ENCODE peak calls at places on chromosomes 13 and 19, in ten cellular contexts. One of them, this sample, is unnamed.

GRCh38 chr19:10567696-10568443 is 909 bp downstream of the CDKN2D start:
- DNase-seq in stimulated activated CD8-positive, alpha-beta memory T cell treated with anti-CD3 and anti-CD28 coated beads, Interleukin-15, amount 100 ng/mL, for 48 hours: no peak
- DNase-seq in HuH-7.5: no peak
- DNase-seq in stimulated activated CD4-positive, alpha-beta T cell treated with anti-CD3 and anti-CD28 coated beads, Interleukin-12 subunit alpha, Interleukin-12 subunit beta, amount 100 ng/mL, for 48 hours: no peak
- DNase-seq in HS-27A: no peak
- DNase-seq in HCT116: no peak
- DNase-seq in NCI-H1105 treated with DMSO at 0.1 percent for 48 hours: no peak
- DNase-seq in activated CD4-positive, alpha-beta T cell treated with anti-CD3 and anti-CD28 coated beads, Interleukin-2, amount 50 U/mL, for 24 hours: no peak
- DNase-seq in endothelial cell: no peak
- DNase-seq in activated naive CD4-positive, alpha-beta T cell treated with anti-CD3 and anti-CD28 coated beads, Interleukin-2, amount 10 ng/mL, durations not matched to agents 7 days and 5 days: peak
- DNase-seq in this sample: no peak

GRCh38 chr13:97322740-97323342 is 100.7 kb downstream of the MBNL2 start:
- DNase-seq in stimulated activated CD8-positive, alpha-beta memory T cell treated with anti-CD3 and anti-CD28 coated beads, Interleukin-15, amount 100 ng/mL, for 48 hours: no peak
- DNase-seq in HuH-7.5: no peak
- DNase-seq in stimulated activated CD4-positive, alpha-beta T cell treated with anti-CD3 and anti-CD28 coated beads, Interleukin-12 subunit alpha, Interleukin-12 subunit beta, amount 100 ng/mL, for 48 hours: no peak
- DNase-seq in HS-27A: no peak
- DNase-seq in HCT116: no peak
- DNase-seq in NCI-H1105 treated with DMSO at 0.1 percent for 48 hours: no peak
- DNase-seq in activated CD4-positive, alpha-beta T cell treated with anti-CD3 and anti-CD28 coated beads, Interleukin-2, amount 50 U/mL, for 24 hours: no peak
- DNase-seq in endothelial cell: no peak
- DNase-seq in activated naive CD4-positive, alpha-beta T cell treated with anti-CD3 and anti-CD28 coated beads, Interleukin-2, amount 10 ng/mL, durations not matched to agents 7 days and 5 days: no peak
- DNase-seq in this sample: no peak

GRCh38 chr19:48999481-49000325 is 6.0 kb downstream of the RUVBL2 start:
- DNase-seq in stimulated activated CD8-positive, alpha-beta memory T cell treated with anti-CD3 and anti-CD28 coated beads, Interleukin-15, amount 100 ng/mL, for 48 hours: peak
- DNase-seq in HuH-7.5: peak
- DNase-seq in stimulated activated CD4-positive, alpha-beta T cell treated with anti-CD3 and anti-CD28 coated beads, Interleukin-12 subunit alpha, Interleukin-12 subunit beta, amount 100 ng/mL, for 48 hours: peak
- DNase-seq in HS-27A: no peak
- DNase-seq in HCT116: no peak
- DNase-seq in NCI-H1105 treated with DMSO at 0.1 percent for 48 hours: no peak
- DNase-seq in activated CD4-positive, alpha-beta T cell treated with anti-CD3 and anti-CD28 coated beads, Interleukin-2, amount 50 U/mL, for 24 hours: peak
- DNase-seq in endothelial cell: peak
- DNase-seq in activated naive CD4-positive, alpha-beta T cell treated with anti-CD3 and anti-CD28 coated beads, Interleukin-2, amount 10 ng/mL, durations not matched to agents 7 days and 5 days: peak
- DNase-seq in this sample: peak

GRCh38 chr19:48806518-48806817 is 4.4 kb downstream of the BCAT2 start:
- DNase-seq in stimulated activated CD8-positive, alpha-beta memory T cell treated with anti-CD3 and anti-CD28 coated beads, Interleukin-15, amount 100 ng/mL, for 48 hours: no peak
- DNase-seq in HuH-7.5: no peak
- DNase-seq in stimulated activated CD4-positive, alpha-beta T cell treated with anti-CD3 and anti-CD28 coated beads, Interleukin-12 subunit alpha, Interleukin-12 subunit beta, amount 100 ng/mL, for 48 hours: peak
- DNase-seq in HS-27A: no peak
- DNase-seq in HCT116: no peak
- DNase-seq in NCI-H1105 treated with DMSO at 0.1 percent for 48 hours: no peak
- DNase-seq in activated CD4-positive, alpha-beta T cell treated with anti-CD3 and anti-CD28 coated beads, Interleukin-2, amount 50 U/mL, for 24 hours: no peak
- DNase-seq in endothelial cell: no peak
- DNase-seq in activated naive CD4-positive, alpha-beta T cell treated with anti-CD3 and anti-CD28 coated beads, Interleukin-2, amount 10 ng/mL, durations not matched to agents 7 days and 5 days: peak
- DNase-seq in this sample: no peak

GRCh38 chr13:78742659-78743058 is 83.7 kb upstream of the OBI1 start:
- DNase-seq in stimulated activated CD8-positive, alpha-beta memory T cell treated with anti-CD3 and anti-CD28 coated beads, Interleukin-15, amount 100 ng/mL, for 48 hours: no peak
- DNase-seq in HuH-7.5: no peak
- DNase-seq in stimulated activated CD4-positive, alpha-beta T cell treated with anti-CD3 and anti-CD28 coated beads, Interleukin-12 subunit alpha, Interleukin-12 subunit beta, amount 100 ng/mL, for 48 hours: no peak
- DNase-seq in HS-27A: no peak
- DNase-seq in HCT116: no peak
- DNase-seq in NCI-H1105 treated with DMSO at 0.1 percent for 48 hours: no peak
- DNase-seq in activated CD4-positive, alpha-beta T cell treated with anti-CD3 and anti-CD28 coated beads, Interleukin-2, amount 50 U/mL, for 24 hours: no peak
- DNase-seq in endothelial cell: no peak
- DNase-seq in activated naive CD4-positive, alpha-beta T cell treated with anti-CD3 and anti-CD28 coated beads, Interleukin-2, amount 10 ng/mL, durations not matched to agents 7 days and 5 days: no peak
- DNase-seq in this sample: no peak

GRCh38 chr19:10404888-10405808 is 1.8 kb upstream of the CDC37 start:
- DNase-seq in stimulated activated CD8-positive, alpha-beta memory T cell treated with anti-CD3 and anti-CD28 coated beads, Interleukin-15, amount 100 ng/mL, for 48 hours: peak
- DNase-seq in HuH-7.5: no peak
- DNase-seq in stimulated activated CD4-positive, alpha-beta T cell treated with anti-CD3 and anti-CD28 coated beads, Interleukin-12 subunit alpha, Interleukin-12 subunit beta, amount 100 ng/mL, for 48 hours: no peak
- DNase-seq in HS-27A: no peak
- DNase-seq in HCT116: no peak
- DNase-seq in NCI-H1105 treated with DMSO at 0.1 percent for 48 hours: no peak
- DNase-seq in activated CD4-positive, alpha-beta T cell treated with anti-CD3 and anti-CD28 coated beads, Interleukin-2, amount 50 U/mL, for 24 hours: no peak
- DNase-seq in endothelial cell: no peak
- DNase-seq in activated naive CD4-positive, alpha-beta T cell treated with anti-CD3 and anti-CD28 coated beads, Interleukin-2, amount 10 ng/mL, durations not matched to agents 7 days and 5 days: peak
- DNase-seq in this sample: no peak

GRCh38 chr19:13252569-13253335 is 102.5 kb downstream of the IER2 start:
- DNase-seq in stimulated activated CD8-positive, alpha-beta memory T cell treated with anti-CD3 and anti-CD28 coated beads, Interleukin-15, amount 100 ng/mL, for 48 hours: no peak
- DNase-seq in HuH-7.5: no peak
- DNase-seq in stimulated activated CD4-positive, alpha-beta T cell treated with anti-CD3 and anti-CD28 coated beads, Interleukin-12 subunit alpha, Interleukin-12 subunit beta, amount 100 ng/mL, for 48 hours: no peak
- DNase-seq in HS-27A: no peak
- DNase-seq in HCT116: no peak
- DNase-seq in NCI-H1105 treated with DMSO at 0.1 percent for 48 hours: no peak
- DNase-seq in activated CD4-positive, alpha-beta T cell treated with anti-CD3 and anti-CD28 coated beads, Interleukin-2, amount 50 U/mL, for 24 hours: no peak
- DNase-seq in endothelial cell: no peak
- DNase-seq in activated naive CD4-positive, alpha-beta T cell treated with anti-CD3 and anti-CD28 coated beads, Interleukin-2, amount 10 ng/mL, durations not matched to agents 7 days and 5 days: no peak
- DNase-seq in this sample: no peak

GRCh38 chr13:41915096-41915495 is 45.8 kb downstream of the VWA8 start:
- DNase-seq in stimulated activated CD8-positive, alpha-beta memory T cell treated with anti-CD3 and anti-CD28 coated beads, Interleukin-15, amount 100 ng/mL, for 48 hours: no peak
- DNase-seq in HuH-7.5: no peak
- DNase-seq in stimulated activated CD4-positive, alpha-beta T cell treated with anti-CD3 and anti-CD28 coated beads, Interleukin-12 subunit alpha, Interleukin-12 subunit beta, amount 100 ng/mL, for 48 hours: no peak
- DNase-seq in HS-27A: no peak
- DNase-seq in HCT116: no peak
- DNase-seq in NCI-H1105 treated with DMSO at 0.1 percent for 48 hours: no peak
- DNase-seq in activated CD4-positive, alpha-beta T cell treated with anti-CD3 and anti-CD28 coated beads, Interleukin-2, amount 50 U/mL, for 24 hours: no peak
- DNase-seq in endothelial cell: no peak
- DNase-seq in activated naive CD4-positive, alpha-beta T cell treated with anti-CD3 and anti-CD28 coated beads, Interleukin-2, amount 10 ng/mL, durations not matched to agents 7 days and 5 days: no peak
- DNase-seq in this sample: no peak

GRCh38 chr19:49103331-49104085 is 10.7 kb upstream of the LIN7B start:
- DNase-seq in stimulated activated CD8-positive, alpha-beta memory T cell treated with anti-CD3 and anti-CD28 coated beads, Interleukin-15, amount 100 ng/mL, for 48 hours: no peak
- DNase-seq in HuH-7.5: no peak
- DNase-seq in stimulated activated CD4-positive, alpha-beta T cell treated with anti-CD3 and anti-CD28 coated beads, Interleukin-12 subunit alpha, Interleukin-12 subunit beta, amount 100 ng/mL, for 48 hours: no peak
- DNase-seq in HS-27A: no peak
- DNase-seq in HCT116: no peak
- DNase-seq in NCI-H1105 treated with DMSO at 0.1 percent for 48 hours: no peak
- DNase-seq in activated CD4-positive, alpha-beta T cell treated with anti-CD3 and anti-CD28 coated beads, Interleukin-2, amount 50 U/mL, for 24 hours: no peak
- DNase-seq in endothelial cell: no peak
- DNase-seq in activated naive CD4-positive, alpha-beta T cell treated with anti-CD3 and anti-CD28 coated beads, Interleukin-2, amount 10 ng/mL, durations not matched to agents 7 days and 5 days: no peak
- DNase-seq in this sample: no peak

GRCh38 chr19:15282311-15282705 is 50.0 kb downstream of the BRD4 start:
- DNase-seq in stimulated activated CD8-positive, alpha-beta memory T cell treated with anti-CD3 and anti-CD28 coated beads, Interleukin-15, amount 100 ng/mL, for 48 hours: no peak
- DNase-seq in HuH-7.5: no peak
- DNase-seq in stimulated activated CD4-positive, alpha-beta T cell treated with anti-CD3 and anti-CD28 coated beads, Interleukin-12 subunit alpha, Interleukin-12 subunit beta, amount 100 ng/mL, for 48 hours: no peak
- DNase-seq in HS-27A: no peak
- DNase-seq in HCT116: no peak
- DNase-seq in NCI-H1105 treated with DMSO at 0.1 percent for 48 hours: peak
- DNase-seq in activated CD4-positive, alpha-beta T cell treated with anti-CD3 and anti-CD28 coated beads, Interleukin-2, amount 50 U/mL, for 24 hours: no peak
- DNase-seq in endothelial cell: no peak
- DNase-seq in activated naive CD4-positive, alpha-beta T cell treated with anti-CD3 and anti-CD28 coated beads, Interleukin-2, amount 10 ng/mL, durations not matched to agents 7 days and 5 days: no peak
- DNase-seq in this sample: no peak

GRCh38 chr13:108915095-108915633 is 285.8 kb downstream of the MYO16 start:
- DNase-seq in stimulated activated CD8-positive, alpha-beta memory T cell treated with anti-CD3 and anti-CD28 coated beads, Interleukin-15, amount 100 ng/mL, for 48 hours: no peak
- DNase-seq in HuH-7.5: no peak
- DNase-seq in stimulated activated CD4-positive, alpha-beta T cell treated with anti-CD3 and anti-CD28 coated beads, Interleukin-12 subunit alpha, Interleukin-12 subunit beta, amount 100 ng/mL, for 48 hours: no peak
- DNase-seq in HS-27A: no peak
- DNase-seq in HCT116: no peak
- DNase-seq in NCI-H1105 treated with DMSO at 0.1 percent for 48 hours: peak
- DNase-seq in activated CD4-positive, alpha-beta T cell treated with anti-CD3 and anti-CD28 coated beads, Interleukin-2, amount 50 U/mL, for 24 hours: no peak
- DNase-seq in endothelial cell: no peak
- DNase-seq in activated naive CD4-positive, alpha-beta T cell treated with anti-CD3 and anti-CD28 coated beads, Interleukin-2, amount 10 ng/mL, durations not matched to agents 7 days and 5 days: no peak
- DNase-seq in this sample: no peak

GRCh38 chr19:40443131-40443929 is 805 bp downstream of the SERTAD3 start:
- DNase-seq in stimulated activated CD8-positive, alpha-beta memory T cell treated with anti-CD3 and anti-CD28 coated beads, Interleukin-15, amount 100 ng/mL, for 48 hours: peak
- DNase-seq in HuH-7.5: peak
- DNase-seq in stimulated activated CD4-positive, alpha-beta T cell treated with anti-CD3 and anti-CD28 coated beads, Interleukin-12 subunit alpha, Interleukin-12 subunit beta, amount 100 ng/mL, for 48 hours: peak
- DNase-seq in HS-27A: peak
- DNase-seq in HCT116: peak
- DNase-seq in NCI-H1105 treated with DMSO at 0.1 percent for 48 hours: peak
- DNase-seq in activated CD4-positive, alpha-beta T cell treated with anti-CD3 and anti-CD28 coated beads, Interleukin-2, amount 50 U/mL, for 24 hours: peak
- DNase-seq in endothelial cell: peak
- DNase-seq in activated naive CD4-positive, alpha-beta T cell treated with anti-CD3 and anti-CD28 coated beads, Interleukin-2, amount 10 ng/mL, durations not matched to agents 7 days and 5 days: peak
- DNase-seq in this sample: peak

GRCh38 chr19:6394831-6395230 is 1.9 kb upstream of the GTF2F1 start:
- DNase-seq in stimulated activated CD8-positive, alpha-beta memory T cell treated with anti-CD3 and anti-CD28 coated beads, Interleukin-15, amount 100 ng/mL, for 48 hours: no peak
- DNase-seq in HuH-7.5: no peak
- DNase-seq in stimulated activated CD4-positive, alpha-beta T cell treated with anti-CD3 and anti-CD28 coated beads, Interleukin-12 subunit alpha, Interleukin-12 subunit beta, amount 100 ng/mL, for 48 hours: no peak
- DNase-seq in HS-27A: no peak
- DNase-seq in HCT116: no peak
- DNase-seq in NCI-H1105 treated with DMSO at 0.1 percent for 48 hours: no peak
- DNase-seq in activated CD4-positive, alpha-beta T cell treated with anti-CD3 and anti-CD28 coated beads, Interleukin-2, amount 50 U/mL, for 24 hours: no peak
- DNase-seq in endothelial cell: no peak
- DNase-seq in activated naive CD4-positive, alpha-beta T cell treated with anti-CD3 and anti-CD28 coated beads, Interleukin-2, amount 10 ng/mL, durations not matched to agents 7 days and 5 days: no peak
- DNase-seq in this sample: no peak

GRCh38 chr19:8045872-8046568 is 6.5 kb upstream of the CCL25 start:
- DNase-seq in stimulated activated CD8-positive, alpha-beta memory T cell treated with anti-CD3 and anti-CD28 coated beads, Interleukin-15, amount 100 ng/mL, for 48 hours: no peak
- DNase-seq in HuH-7.5: no peak
- DNase-seq in stimulated activated CD4-positive, alpha-beta T cell treated with anti-CD3 and anti-CD28 coated beads, Interleukin-12 subunit alpha, Interleukin-12 subunit beta, amount 100 ng/mL, for 48 hours: no peak
- DNase-seq in HS-27A: no peak
- DNase-seq in HCT116: no peak
- DNase-seq in NCI-H1105 treated with DMSO at 0.1 percent for 48 hours: no peak
- DNase-seq in activated CD4-positive, alpha-beta T cell treated with anti-CD3 and anti-CD28 coated beads, Interleukin-2, amount 50 U/mL, for 24 hours: no peak
- DNase-seq in endothelial cell: no peak
- DNase-seq in activated naive CD4-positive, alpha-beta T cell treated with anti-CD3 and anti-CD28 coated beads, Interleukin-2, amount 10 ng/mL, durations not matched to agents 7 days and 5 days: no peak
- DNase-seq in this sample: no peak

GRCh38 chr13:43744630-43745029 is 42.1 kb downstream of the ENOX1 start:
- DNase-seq in stimulated activated CD8-positive, alpha-beta memory T cell treated with anti-CD3 and anti-CD28 coated beads, Interleukin-15, amount 100 ng/mL, for 48 hours: no peak
- DNase-seq in HuH-7.5: no peak
- DNase-seq in stimulated activated CD4-positive, alpha-beta T cell treated with anti-CD3 and anti-CD28 coated beads, Interleukin-12 subunit alpha, Interleukin-12 subunit beta, amount 100 ng/mL, for 48 hours: no peak
- DNase-seq in HS-27A: no peak
- DNase-seq in HCT116: no peak
- DNase-seq in NCI-H1105 treated with DMSO at 0.1 percent for 48 hours: no peak
- DNase-seq in activated CD4-positive, alpha-beta T cell treated with anti-CD3 and anti-CD28 coated beads, Interleukin-2, amount 50 U/mL, for 24 hours: no peak
- DNase-seq in endothelial cell: no peak
- DNase-seq in activated naive CD4-positive, alpha-beta T cell treated with anti-CD3 and anti-CD28 coated beads, Interleukin-2, amount 10 ng/mL, durations not matched to agents 7 days and 5 days: no peak
- DNase-seq in this sample: no peak

GRCh38 chr19:14116918-14117578 is 514 bp downstream of the PRKACA start:
- DNase-seq in stimulated activated CD8-positive, alpha-beta memory T cell treated with anti-CD3 and anti-CD28 coated beads, Interleukin-15, amount 100 ng/mL, for 48 hours: no peak
- DNase-seq in HuH-7.5: no peak
- DNase-seq in stimulated activated CD4-positive, alpha-beta T cell treated with anti-CD3 and anti-CD28 coated beads, Interleukin-12 subunit alpha, Interleukin-12 subunit beta, amount 100 ng/mL, for 48 hours: no peak
- DNase-seq in HS-27A: no peak
- DNase-seq in HCT116: no peak
- DNase-seq in NCI-H1105 treated with DMSO at 0.1 percent for 48 hours: no peak
- DNase-seq in activated CD4-positive, alpha-beta T cell treated with anti-CD3 and anti-CD28 coated beads, Interleukin-2, amount 50 U/mL, for 24 hours: no peak
- DNase-seq in endothelial cell: no peak
- DNase-seq in activated naive CD4-positive, alpha-beta T cell treated with anti-CD3 and anti-CD28 coated beads, Interleukin-2, amount 10 ng/mL, durations not matched to agents 7 days and 5 days: peak
- DNase-seq in this sample: no peak

This sample was measured in lower leg skin.